ENCODE peak calls at places on chromosomes 3 and 15, in nine cellular contexts. G is HT1080; A is HAP-1; I is endothelial cell; F is coronary artery; Q is A549; J is esophagus squamous epithelium; U is effector memory CD8-positive, alpha-beta T cell; L is AG09309. W is an unnamed sample.

GRCh38 chr15:34984884-34985630 is 3.0 kb downstream of the ZNF770 start:
- DNase-seq in G (no peak), A (peak; percentile 35), I (no peak), F (no peak), Q (no peak), J (no peak), U (no peak), L (no peak), W (no peak)

GRCh38 chr15:25700916-25701315 is 162.2 kb downstream of the ATP10A start:
- DNase-seq in G (no peak), A (no peak), I (no peak), F (no peak), Q (no peak), J (no peak), U (no peak), L (no peak), W (no peak)

GRCh38 chr15:29530966-29531365 is 261.3 kb upstream of the NSMCE3 start:
- DNase-seq in G (no peak), A (no peak), I (no peak), F (no peak), Q (no peak), J (no peak), U (no peak), L (no peak), W (no peak)

GRCh38 chr3:194137314-194138097 is 1.6 kb downstream of the HES1 start:
- DNase-seq in G (peak; percentile 73), A (peak; percentile 68), I (peak; percentile 50), F (peak; percentile 87), Q (no peak), J (no peak), U (peak; percentile 35), L (no peak), W (no peak)

GRCh38 chr3:57646723-57647122 is 46.2 kb downstream of the DENND6A start:
- DNase-seq in G (peak; percentile 12), A (no peak), I (no peak), F (no peak), Q (peak; percentile 3), J (no peak), U (no peak), L (peak; percentile 29), W (no peak)

GRCh38 chr3:110811050-110811449 is 260.6 kb upstream of the NECTIN3 start:
- DNase-seq in G (no peak), A (no peak), I (no peak), F (no peak), Q (no peak), J (no peak), U (no peak), L (no peak), W (no peak)

GRCh38 chr3:171453175-171453868 is 6.9 kb downstream of the TNIK start:
- DNase-seq in G (no peak), A (peak; percentile 49), I (peak; percentile 63), F (no peak), Q (no peak), J (no peak), U (no peak), L (no peak), W (no peak)

GRCh38 chr15:96181873-96182301 is 148.6 kb upstream of the NR2F2 start:
- DNase-seq in G (no peak), A (no peak), I (no peak), F (peak; percentile 82), Q (no peak), J (no peak), U (no peak), L (peak; percentile 85), W (no peak)

GRCh38 chr3:119492128-119492527 is 6.2 kb upstream of the TIMMDC1 start:
- DNase-seq in G (no peak), A (no peak), I (no peak), F (no peak), Q (no peak), J (no peak), U (no peak), L (no peak), W (no peak)

GRCh38 chr3:77468408-77469045 is 428.6 kb downstream of the ROBO2 start:
- DNase-seq in G (no peak), A (no peak), I (no peak), F (no peak), Q (no peak), J (no peak), U (no peak), L (no peak), W (no peak)

GRCh38 chr3:10011644-10012043 is 14.6 kb upstream of the FANCD2 start:
- DNase-seq in G (no peak), A (no peak), I (no peak), F (peak; percentile 74), Q (no peak), J (no peak), U (no peak), L (no peak), W (no peak)

GRCh38 chr3:172606021-172606420 is 82.8 kb upstream of the TNFSF10 start:
- DNase-seq in G (peak; percentile 89), A (no peak), I (no peak), F (no peak), Q (no peak), J (no peak), U (no peak), L (no peak), W (no peak)

W was measured in NCI-H1417 treated with DMSO at 0.1 percent for 48 hours.